ENCODE peak calls at places on chromosomes 12 and 14, in seven cellular contexts. K is T follicular helper cell; O is naive thymus-derived CD8-positive, alpha-beta T cell; H is stimulated activated CD4-positive, alpha-beta T cell treated with anti-CD3 and anti-CD28 coated beads, Interleukin-12 subunit alpha, Interleukin-12 subunit beta, amount 100 ng/mL, for 4 hours; N is cardiac fibroblast; E is lower lobe of right lung; P is adrenal gland. S is an unnamed sample.

GRCh38 chr12:108839011-108839889 is 18.1 kb downstream of the SSH1 start:
- DNase-seq in K (no peak), E (peak), N (peak), P (peak), H (no peak), O (no peak), S (no peak)

GRCh38 chr12:50985322-50985721 is 33.0 kb downstream of the HIGD1C start:
- DNase-seq in K (no peak), P (peak), E (no peak), O (no peak), N (peak), H (no peak), S (peak)

GRCh38 chr12:116959845-116960514 is 49.2 kb downstream of the FBXW8 start:
- DNase-seq in K (no peak), P (no peak), E (no peak), N (no peak), O (no peak), H (peak), S (no peak)

GRCh38 chr14:53764846-53765245 is 191.8 kb downstream of the BMP4 start:
- DNase-seq in K (no peak), N (no peak), E (no peak), O (no peak), P (no peak), H (no peak), S (no peak)

GRCh38 chr12:31001581-31002360 is 71.9 kb upstream of the DDX11 start:
- DNase-seq in H (no peak), O (no peak), E (peak), K (no peak), P (no peak), N (no peak), S (no peak)

GRCh38 chr12:101854747-101855146 is 22.6 kb upstream of the DRAM1 start:
- DNase-seq in O (no peak), H (no peak), N (no peak), K (no peak), P (no peak), E (no peak), S (no peak)

GRCh38 chr14:24179961-24180726 is 8.3 kb downstream of the REC8 start:
- DNase-seq in H (no peak), P (peak), O (no peak), E (no peak), N (peak), K (no peak), S (no peak)

GRCh38 chr12:49298160-49298559 is 3.2 kb downstream of the PRPH start:
- DNase-seq in N (no peak), H (no peak), P (no peak), K (no peak), O (no peak), E (no peak), S (no peak)

GRCh38 chr14:77151245-77151644 is 9.7 kb upstream of the ZDHHC22 start:
- DNase-seq in O (no peak), K (no peak), N (peak), P (no peak), H (no peak), E (no peak), S (no peak)

GRCh38 chr12:71295913-71296312 is 138.1 kb upstream of the TSPAN8 start:
- DNase-seq in N (peak), O (no peak), P (no peak), K (no peak), E (no peak), H (no peak), S (no peak)

GRCh38 chr14:102574840-102575478 is 17.5 kb upstream of the RCOR1 start:
- DNase-seq in P (no peak), N (peak), H (no peak), E (no peak), O (no peak), K (no peak), S (no peak)

GRCh38 chr14:50038398-50039119 is 77.8 kb downstream of the VCPKMT start:
- DNase-seq in H (peak), N (peak), O (no peak), E (no peak), P (peak), K (no peak), S (peak)

GRCh38 chr14:51535443-51536044 is 116.2 kb upstream of the FRMD6 start:
- DNase-seq in K (no peak), P (no peak), H (no peak), E (no peak), N (no peak), O (no peak), S (no peak)

GRCh38 chr12:79885956-79886490 is 48.9 kb downstream of the PPP1R12A start:
- DNase-seq in O (no peak), K (no peak), E (no peak), P (no peak), N (peak), H (no peak), S (no peak)

GRCh38 chr12:115542656-115543055 is 734.8 kb downstream of the MED13L start:
- DNase-seq in H (no peak), P (no peak), N (no peak), O (no peak), K (no peak), E (no peak), S (no peak)

GRCh38 chr12:22709292-22709691 is 84.3 kb downstream of the ETNK1 start:
- DNase-seq in E (no peak), N (peak), O (no peak), H (no peak), K (no peak), P (no peak), S (no peak)

GRCh38 chr14:74083161-74083560 is 1.1 kb downstream of the ALDH6A1 start:
- DNase-seq in O (no peak), N (no peak), P (no peak), H (no peak), E (no peak), K (no peak), S (no peak)

GRCh38 chr14:61695695-61696527 is 598 bp downstream of the HIF1A start:
- DNase-seq in P (peak), K (peak), E (peak), H (peak), N (peak), O (peak), S (no peak)

GRCh38 chr12:124479680-124480468 is 87.5 kb downstream of the NCOR2 start:
- DNase-seq in P (no peak), K (no peak), E (no peak), H (no peak), N (no peak), O (no peak), S (no peak)

GRCh38 chr12:89962648-89963047 is 254.0 kb upstream of the ATP2B1 start:
- DNase-seq in K (no peak), P (no peak), E (no peak), N (no peak), O (no peak), H (no peak), S (no peak)

GRCh38 chr14:38554046-38554445 is 298.2 kb upstream of the CLEC14A start:
- DNase-seq in P (no peak), H (no peak), O (no peak), K (no peak), N (no peak), E (no peak), S (no peak)

GRCh38 chr12:89825591-89826449 is 117.2 kb upstream of the ATP2B1 start:
- DNase-seq in E (no peak), K (no peak), H (no peak), O (no peak), N (peak), P (no peak), S (no peak)

GRCh38 chr12:78101181-78101876 is 270.6 kb downstream of the NAV3 start:
- DNase-seq in P (no peak), E (no peak), K (no peak), O (no peak), N (no peak), H (no peak), S (no peak)

GRCh38 chr14:71566276-71566675 is 366.0 kb upstream of the RGS6 start:
- DNase-seq in P (no peak), K (no peak), N (no peak), O (no peak), H (no peak), E (no peak), S (no peak)

S was measured in Panc1.